ENCODE peak calls at places on chromosomes 2 and 18, in five cellular contexts. M, T, D, H and X are unnamed samples. For H3K9me3, the result is how much of the 10 kb centered on the place peaks cover.

GRCh38 chr2:201150454-201151020 is 32.4 kb upstream of the CASP10 start:
- DNase-seq in T (no peak), D (no peak), H (no peak), M (no peak), X (no peak)

GRCh38 chr2:132969371-132969985 is 299.5 kb upstream of the LYPD1 start:
- DNase-seq in M (no peak), T (no peak), D (no peak), H (no peak), X (no peak)

GRCh38 chr2:187371221-187371620 is 76.8 kb downstream of the CALCRL start:
- DNase-seq in M (no peak), D (no peak), T (no peak), H (no peak), X (no peak)

GRCh38 chr18:53795061-53795460 is 429.4 kb downstream of the MBD2 start:
- DNase-seq in H (no peak), D (no peak), M (peak), T (no peak), X (no peak)

GRCh38 chr2:36698978-36699377 is 2.5 kb downstream of the VIT start:
- DNase-seq in H (no peak), D (no peak), M (no peak), T (no peak), X (no peak)

GRCh38 chr18:1544016-1544415 is 639.3 kb downstream of the ADCYAP1 start:
- DNase-seq in T (no peak), H (no peak), D (no peak), M (no peak), X (no peak)

GRCh38 chr2:38978504-38978903 is 88.8 kb downstream of the ARHGEF33 start:
- DNase-seq in T (no peak), D (no peak), H (no peak), M (no peak), X (no peak)

GRCh38 chr2:30899655-30900054 is 92.4 kb upstream of the CAPN13 start:
- DNase-seq in T (no peak), D (no peak), M (no peak), H (no peak), X (no peak)

GRCh38 chr2:164917296-164917903 is 37.9 kb downstream of the SLC38A11 start:
- DNase-seq in M (no peak), D (peak), T (peak), H (no peak), X (no peak)

GRCh38 chr2:529852-530251 is 147.4 kb downstream of the TMEM18 start:
- DNase-seq in M (no peak), H (no peak), T (no peak), D (no peak), X (no peak)

GRCh38 chr2:37614061-37614802 is 57.2 kb downstream of the CDC42EP3 start:
- DNase-seq in M (peak), D (no peak), T (peak), H (no peak), X (peak)

GRCh38 chr18:50142441-50143120 is 52.4 kb downstream of the MYO5B start:
- DNase-seq in M (peak), T (no peak), D (no peak), H (no peak), X (no peak)

GRCh38 chr2:128323501-128323931 is 4.8 kb upstream of the HS6ST1 start:
- DNase-seq in H (no peak), M (no peak), D (no peak), T (no peak), X (no peak)

GRCh38 chr2:202375006-202375610 is 1.0 kb upstream of the BMPR2 start:
- DNase-seq in H (no peak), D (peak), M (peak), T (peak), X (peak)

GRCh38 chr2:161044095-161044874 is 115.9 kb upstream of the TANK start:
- DNase-seq in H (no peak), D (no peak), M (no peak), T (peak), X (no peak)

GRCh38 chr2:98487806-98488189 is 43.1 kb downstream of the INPP4A start:
- DNase-seq in M (no peak), H (peak), T (peak), D (peak), X (no peak)

GRCh38 chr2:185050804-185051203 is 452.5 kb downstream of the ZNF804A start:
- DNase-seq in T (no peak), M (no peak), D (no peak), H (no peak), X (no peak)

GRCh38 chr2:31386172-31386571 is 28.4 kb downstream of the XDH start:
- DNase-seq in M (no peak), D (no peak), T (no peak), H (no peak), X (no peak)

GRCh38 chr2:75238670-75239330 is 39.5 kb upstream of the TACR1 start:
- DNase-seq in H (peak), D (no peak), T (no peak), M (peak), X (peak)

GRCh38 chr2:27857417-27858172 is 32.6 kb downstream of the RBKS start:
- DNase-seq in H (peak), T (peak), D (no peak), M (peak), X (no peak)

GRCh38 chr2:46858697-46859080 is 56.9 kb downstream of the MCFD2 start:
- DNase-seq in M (peak), D (no peak), T (peak), H (peak), X (peak)

GRCh38 chr2:14991723-14992122 is 359.2 kb downstream of the LRATD1 start:
- DNase-seq in T (no peak), M (no peak), H (no peak), D (no peak), X (no peak)

GRCh38 chr2:205984381-205984780 is 101.6 kb downstream of the INO80D start:
- DNase-seq in T (no peak), D (no peak), H (no peak), M (no peak), X (no peak)

GRCh38 chr2:181126311-181126710 is 145.9 kb downstream of the UBE2E3 start:
- DNase-seq in T (no peak), M (no peak), D (no peak), H (no peak), X (no peak)

GRCh38 chr2:191321861-191322662 is 76.9 kb downstream of the MYO1B start:
- DNase-seq in H (peak), T (peak), D (no peak), M (peak), X (no peak)

GRCh38 chr18:13026583-13027270 is 35.6 kb downstream of the CEP192 start:
- DNase-seq in M (peak), H (no peak), T (no peak), D (no peak), X (no peak)

GRCh38 chr2:46786228-46786627 is 129.4 kb downstream of the MCFD2 start:
- DNase-seq in H (no peak), D (no peak), M (no peak), T (no peak), X (no peak)

GRCh38 chr2:15769676-15770075 is 170.7 kb upstream of the MYCN start:
- DNase-seq in H (no peak), T (no peak), D (no peak), M (no peak), X (no peak)

GRCh38 chr18:79910563-79910962 is 40.9 kb downstream of the SLC66A2 start:
- DNase-seq in D (no peak), H (no peak), T (no peak), M (no peak), X (no peak)

GRCh38 chr2:85578243-85579180 is 1.1 kb downstream of the VAMP8 start:
- DNase-seq in H (peak), M (no peak), D (peak), T (no peak), X (no peak)

GRCh38 chr2:169815849-169816248 is 8.9 kb downstream of the METTL5 start:
- DNase-seq in T (peak), M (peak), D (no peak), H (peak), X (peak)

GRCh38 chr18:23875966-23876365 is 138.6 kb upstream of the TTC39C start:
- DNase-seq in H (no peak), D (no peak), M (no peak), T (no peak), X (no peak)

GRCh38 chr2:38620282-38620977 is 17.7 kb upstream of the HNRNPLL start:
- DNase-seq in T (no peak), H (peak), D (no peak), M (peak), X (no peak)

GRCh38 chr18:13615432-13615861 is 110.9 kb downstream of the FAM210A start:
- DNase-seq in H (no peak), T (no peak), D (no peak), M (peak), X (no peak)

GRCh38 chr18:24878289-24878688 is 417.9 kb downstream of the HRH4 start:
- DNase-seq in D (no peak), H (no peak), M (peak), T (no peak), X (no peak)

DNA sequence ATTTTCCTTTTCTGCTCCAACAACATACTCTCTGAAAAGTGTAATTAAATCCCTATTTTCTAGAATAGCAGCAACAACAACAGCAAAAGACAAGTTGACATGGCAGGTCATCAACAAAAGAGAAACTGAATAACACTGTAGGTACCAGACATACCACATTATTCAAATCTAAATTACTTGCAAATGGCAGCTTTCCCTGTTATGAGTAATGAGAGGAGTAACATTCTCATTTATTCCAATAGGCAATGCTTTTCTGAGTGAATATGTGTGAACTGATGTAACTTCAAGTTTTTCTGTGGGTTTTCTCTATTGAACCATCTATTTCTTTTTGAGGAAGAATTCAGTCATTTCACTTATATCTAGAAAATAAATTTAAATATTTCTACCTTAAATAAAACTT is 501.5 kb downstream of the TRIB2 start:
- DNase-seq in M (no peak), D (no peak), T (no peak), H (no peak), X (no peak)
- H3K9me3 ChIP-seq in M (under half), D (under half), T (under half), H (under half), X (under half)

DNA sequence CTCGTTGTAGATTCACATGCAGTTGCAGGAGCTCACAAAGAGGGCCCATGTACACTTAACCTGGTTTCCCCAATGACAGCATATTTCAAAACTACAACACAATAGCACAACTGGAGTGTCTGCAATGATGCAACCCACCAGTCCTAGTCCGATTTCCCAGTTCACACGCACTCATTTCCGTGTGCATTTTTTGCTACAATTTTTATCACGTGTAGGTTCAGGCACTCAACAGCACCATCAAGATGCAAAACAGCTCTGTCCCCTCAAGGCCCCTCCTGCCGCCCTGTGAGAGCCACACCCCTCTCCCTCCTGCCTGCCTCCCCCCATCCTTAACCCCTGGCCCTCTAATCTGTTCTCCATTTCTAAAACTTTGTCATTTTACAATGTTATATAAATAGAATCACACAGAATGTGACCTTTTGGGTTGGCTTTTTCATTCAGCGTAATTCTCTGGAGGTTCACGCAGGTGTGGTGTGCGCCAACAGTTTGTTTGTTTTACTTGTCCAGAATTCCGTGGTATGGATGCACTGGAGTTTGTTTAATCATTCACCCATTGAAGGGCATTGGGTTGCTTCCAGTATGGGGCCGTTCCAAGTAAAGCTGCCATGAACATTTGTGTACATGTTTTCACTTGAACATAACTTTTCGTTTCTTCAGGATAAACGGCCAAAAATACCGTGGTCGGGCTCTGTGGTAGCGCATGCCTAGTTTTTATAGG is 8.4 kb downstream of the KCNIP3 start:
- DNase-seq in M (peak), D (peak), T (peak), H (no peak), X (no peak)
- H3K9me3 ChIP-seq in M (under half), D (under half), T (under half), H (under half), X (under half)

GRCh38 chr2:13770279-13770678 is 862.2 kb upstream of the LRATD1 start:
- DNase-seq in M (no peak), T (no peak), D (no peak), H (no peak), X (no peak)

GRCh38 chr2:13768274-13768673 is 864.2 kb upstream of the LRATD1 start:
- DNase-seq in M (no peak), H (no peak), D (no peak), T (no peak), X (no peak)
- H3K9me3 ChIP-seq in M (under half), H (under half), D (under half), T (under half), X (under half)

DNA sequence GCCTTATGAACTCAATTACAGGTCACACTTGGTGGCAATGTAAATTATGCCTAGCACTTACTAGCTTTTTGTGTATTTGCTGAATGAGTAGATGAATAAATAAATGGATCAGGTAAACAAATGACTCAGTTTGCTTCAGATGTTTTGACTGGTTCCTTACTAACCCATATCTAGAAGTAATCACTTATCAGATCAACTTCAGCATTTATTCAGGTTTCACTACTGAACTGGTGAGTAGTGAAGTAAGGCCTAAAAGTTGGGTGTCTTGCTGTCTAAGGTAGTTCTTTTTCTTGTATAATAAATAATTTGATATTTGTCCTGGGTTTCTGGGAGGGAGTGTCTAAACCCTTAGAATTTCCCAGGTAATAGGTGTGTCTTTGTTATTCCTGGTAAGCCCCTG is 205.0 kb downstream of the UXS1 start:
- DNase-seq in D (no peak), M (no peak), T (no peak), H (no peak), X (no peak)
- H3K9me3 ChIP-seq in D (under half), M (under half), T (under half), H (under half), X (under half)